ENCODE peak calls at places on chromosomes 16 and 17, in eight cellular contexts. O is brain microvascular endothelial cell, C is heart right ventricle, X is cardiac fibroblast, L is body of pancreas, E is GM12864, S is ovary, N is tibial artery. V is an unnamed sample.

GRCh38 chr16:89431158-89431584 is 59.2 kb downstream of the ANKRD11 start:
- DNase-seq in X (peak; percentile 36), N (no peak), E (no peak), S (peak; percentile 66), O (no peak), C (no peak), L (peak; percentile 43), V (peak; percentile 91)

GRCh38 chr16:89670496-89671431 is 13.1 kb downstream of the SPATA33 start:
- DNase-seq in S (no peak), X (peak; percentile 39), O (no peak), C (no peak), N (no peak), L (no peak), E (no peak), V (no peak)

GRCh38 chr16:9042533-9042932 is 48.9 kb upstream of the HAPSTR1 start:
- DNase-seq in E (no peak), N (no peak), X (no peak), S (no peak), L (no peak), C (no peak), O (no peak), V (peak; percentile 65)

GRCh38 chr16:50146479-50147435 is 6.3 kb upstream of the TENT4B start:
- DNase-seq in E (no peak), L (peak; percentile 52), X (peak; percentile 19), O (no peak), S (no peak), N (no peak), C (no peak), V (no peak)

GRCh38 chr17:68509151-68510057 is 2.8 kb upstream of the PRKAR1A start:
- DNase-seq in C (peak; percentile 69), E (no peak), N (no peak), L (peak; percentile 40), X (no peak), O (no peak), S (peak; percentile 59), V (no peak)

GRCh38 chr16:11474617-11475291 is 112.0 kb downstream of the LITAF start:
- DNase-seq in O (no peak), X (no peak), N (peak; percentile 16), E (no peak), S (no peak), C (no peak), L (peak; percentile 43), V (no peak)

GRCh38 chr16:10971560-10971961 is 27.2 kb downstream of the CLEC16A start:
- DNase-seq in S (no peak), L (peak; percentile 50), E (no peak), N (peak; percentile 72), C (no peak), O (peak; percentile 64), X (peak; percentile 95), V (peak; percentile 77)

GRCh38 chr17:30526401-30526800 is 49.2 kb downstream of the GOSR1 start:
- DNase-seq in S (no peak), E (no peak), X (no peak), O (no peak), L (no peak), N (no peak), C (no peak), V (no peak)

GRCh38 chr17:47267354-47267828 is 13.8 kb downstream of the ITGB3 start:
- DNase-seq in O (peak; percentile 97), E (no peak), S (no peak), L (no peak), C (no peak), N (no peak), X (peak; percentile 55), V (peak; percentile 97)

GRCh38 chr16:83952940-83953795 is at the start of gene OSGIN1:
- DNase-seq in E (peak; percentile 44), N (peak; percentile 98), S (peak; percentile 94), X (peak; percentile 97), L (peak; percentile 98), O (peak; percentile 91), C (peak; percentile 90), V (peak; percentile 94)

GRCh38 chr17:31549121-31549524 is 157.6 kb downstream of the RAB11FIP4 start:
- DNase-seq in O (no peak), E (no peak), X (no peak), L (no peak), N (no peak), S (no peak), C (no peak), V (peak; percentile 48)

GRCh38 chr16:90019543-90020259 is 445 bp upstream of the DBNDD1 start:
- DNase-seq in X (peak; percentile 11), L (peak; percentile 58), E (no peak), S (peak; percentile 59), O (peak; percentile 62), C (peak; percentile 40), N (no peak), V (no peak)

GRCh38 chr16:83937922-83938875 is 14.8 kb upstream of the OSGIN1 start:
- DNase-seq in O (no peak), X (no peak), C (no peak), L (no peak), E (no peak), N (no peak), S (no peak), V (no peak)

GRCh38 chr16:86398622-86399021 is 111.7 kb upstream of the FOXF1 start:
- DNase-seq in S (no peak), X (peak; percentile 31), E (no peak), L (no peak), O (peak; percentile 41), N (no peak), C (no peak), V (no peak)

GRCh38 chr17:68840073-68840472 is 115.1 kb downstream of the ABCA8 start:
- DNase-seq in S (no peak), E (no peak), L (no peak), X (no peak), C (no peak), O (no peak), N (no peak), V (no peak)

GRCh38 chr17:37359682-37360188 is 16.1 kb upstream of the C17orf78 start:
- DNase-seq in S (no peak), L (no peak), X (no peak), C (no peak), E (no peak), N (no peak), O (no peak), V (no peak)

GRCh38 chr17:72887917-72888316 is 204.6 kb downstream of the SLC39A11 start:
- DNase-seq in X (no peak), N (no peak), E (no peak), C (no peak), O (no peak), S (no peak), L (no peak), V (no peak)

GRCh38 chr17:71237903-71238538 is 882.8 kb upstream of the SOX9 start:
- DNase-seq in X (peak; percentile 36), N (no peak), E (no peak), C (no peak), L (no peak), O (peak; percentile 3), S (no peak), V (no peak)

GRCh38 chr17:75827291-75828050 is 16.7 kb downstream of the UNC13D start:
- DNase-seq in L (peak; percentile 68), X (peak; percentile 70), C (peak; percentile 79), N (peak; percentile 81), E (no peak), O (peak; percentile 56), S (peak; percentile 85), V (peak; percentile 88)
- H3K4me3 ChIP-seq in L (no peak overlapping the region), X (peak overlapping the region; percentile 26), C (no peak overlapping the region), N (peak overlapping the region; percentile 44), E (peak overlapping the region; percentile 11), O (peak overlapping the region; percentile 49), S (peak overlapping the region; percentile 25), V (peak overlapping the region; percentile 35)

DNA sequence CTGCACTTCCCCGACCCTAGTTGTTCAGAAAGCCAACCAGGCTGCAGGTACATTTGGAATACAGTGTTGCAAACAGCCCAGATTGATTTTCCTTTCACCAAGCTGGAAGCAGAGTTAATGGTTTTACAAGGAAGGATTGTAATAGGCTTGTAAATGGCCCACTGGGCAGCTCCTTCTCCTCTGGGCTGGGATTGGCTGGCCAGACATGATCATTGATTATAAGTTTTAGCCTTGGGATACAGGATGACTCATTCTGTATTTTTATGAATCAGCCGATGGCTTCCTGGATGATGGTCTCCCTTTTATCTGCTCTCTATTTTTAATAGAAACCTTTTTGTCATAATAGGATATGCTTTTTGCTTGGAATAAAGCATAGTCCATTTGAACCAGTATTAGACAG is 2.6 kb downstream of the VAT1L start:
- DNase-seq in L (no peak), C (no peak), N (no peak), E (no peak), S (no peak), X (no peak), O (no peak), V (no peak)
- H3K4me3 ChIP-seq in L (no peak overlapping the region), C (no peak overlapping the region), N (no peak overlapping the region), E (no peak overlapping the region), S (no peak overlapping the region), X (no peak overlapping the region), O (no peak overlapping the region), V (no peak overlapping the region)

GRCh38 chr17:14296511-14296910 is 4.4 kb upstream of the HS3ST3B1 start:
- DNase-seq in N (no peak), O (no peak), L (no peak), X (no peak), E (no peak), S (no peak), C (no peak), V (no peak)

GRCh38 chr17:14299261-14300093 is 1.4 kb upstream of the HS3ST3B1 start:
- DNase-seq in S (peak; percentile 68), E (no peak), N (no peak), X (peak; percentile 69), C (peak; percentile 40), O (no peak), L (peak; percentile 22), V (no peak)

GRCh38 chr17:14295676-14296075 is 5.2 kb upstream of the HS3ST3B1 start:
- DNase-seq in O (no peak), E (no peak), L (no peak), S (no peak), C (no peak), X (no peak), N (no peak), V (no peak)

GRCh38 chr17:14298221-14298994 is 2.5 kb upstream of the HS3ST3B1 start:
- DNase-seq in L (no peak), N (no peak), C (no peak), O (no peak), E (no peak), X (no peak), S (no peak), V (no peak)

DNA sequence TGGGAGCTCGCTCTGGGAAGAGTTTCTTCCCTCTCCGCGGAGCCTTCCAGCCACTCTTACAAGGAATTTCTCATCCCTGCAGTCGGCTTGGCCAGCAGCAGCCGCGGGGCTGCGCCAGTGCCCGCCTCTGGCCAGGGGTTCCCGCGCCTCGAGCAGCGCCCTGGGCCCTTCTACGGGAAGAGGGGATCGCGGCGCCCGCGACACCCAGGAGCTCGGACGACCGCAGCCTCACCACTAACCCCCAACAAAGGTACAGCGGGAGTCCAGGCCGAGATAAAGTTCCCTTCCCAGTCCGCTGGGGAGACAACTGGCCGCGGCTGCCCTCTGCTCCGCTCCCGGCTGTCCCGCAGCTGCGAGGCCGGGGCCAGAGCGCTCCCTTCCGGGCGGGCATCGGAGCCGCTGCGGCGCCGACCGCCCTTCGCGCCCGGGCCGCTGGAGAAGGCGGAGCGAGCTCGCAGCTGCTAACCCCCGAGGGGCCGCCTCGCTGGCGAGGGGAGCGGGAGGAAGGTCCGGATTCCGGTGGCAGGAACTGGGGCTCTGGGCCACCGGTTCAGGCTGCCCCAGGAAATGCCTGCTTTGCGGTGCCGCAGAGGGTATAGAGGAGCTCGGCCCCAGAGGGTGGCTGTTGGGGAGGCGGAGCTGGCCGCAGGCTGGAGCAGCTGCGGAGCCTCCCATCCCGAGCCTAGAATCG is 3.6 kb upstream of the HS3ST3B1 start:
- DNase-seq in O (no peak), X (peak; percentile 79), C (peak; percentile 67), E (no peak), N (no peak), S (peak; percentile 70), L (peak; percentile 27), V (peak; percentile 71)
- H3K4me3 ChIP-seq in O (peak overlapping the region; percentile 55), X (peak overlapping the region; percentile 51), C (peak overlapping the region; percentile 13), E (no peak overlapping the region), N (peak overlapping the region; percentile 24), S (peak overlapping the region; percentile 19), L (no peak overlapping the region), V (peak overlapping the region; percentile 47)

GRCh38 chr16:69166946-69167930 is 19.7 kb upstream of the SNTB2 start:
- DNase-seq in S (no peak), X (no peak), C (no peak), E (no peak), N (no peak), L (no peak), O (peak; percentile 27), V (no peak)
- H3K4me3 ChIP-seq in S (no peak overlapping the region), X (no peak overlapping the region), C (no peak overlapping the region), E (no peak overlapping the region), N (no peak overlapping the region), L (no peak overlapping the region), O (no peak overlapping the region), V (no peak overlapping the region)